ENCODE peak calls at places on chromosomes 11 and 22, in eight cellular contexts. S, Q, J, L, T, V, G and N are unnamed samples.

GRCh38 chr11:34204396-34205279 is 99.2 kb downstream of the NAT10 start:
- DNase-seq in S (no peak), Q (peak), J (no peak), L (no peak), T (no peak), V (no peak), G (no peak), N (no peak)

GRCh38 chr22:30424471-30425326 is 869 bp upstream of the MTFP1 start:
- DNase-seq in S (no peak), Q (peak), J (no peak), L (no peak), T (peak), V (no peak), G (peak), N (no peak)

GRCh38 chr11:66326261-66327111 is 9.6 kb upstream of the CD248 start:
- DNase-seq in S (peak), Q (no peak), J (no peak), L (no peak), T (peak), V (no peak), G (peak), N (no peak)

GRCh38 chr22:36053242-36054147 is 24.9 kb upstream of the RBFOX2 start:
- DNase-seq in S (no peak), Q (no peak), J (no peak), L (no peak), T (no peak), V (no peak), G (no peak), N (no peak)

GRCh38 chr22:42785706-42786499 is 65.2 kb upstream of the A4GALT start:
- DNase-seq in S (no peak), Q (no peak), J (no peak), L (no peak), T (no peak), V (no peak), G (no peak), N (no peak)

GRCh38 chr11:63595296-63595695 is 18.9 kb downstream of the PLAAT3 start:
- DNase-seq in S (no peak), Q (peak), J (no peak), L (no peak), T (no peak), V (no peak), G (peak), N (no peak)

GRCh38 chr22:36211237-36211881 is 9.8 kb upstream of the APOL4 start:
- DNase-seq in S (no peak), Q (peak), J (no peak), L (no peak), T (no peak), V (peak), G (peak), N (no peak)

GRCh38 chr11:6319879-6320410 is 356 bp downstream of the CAVIN3 start:
- DNase-seq in S (peak), Q (peak), J (peak), L (peak), T (peak), V (no peak), G (peak), N (peak)

GRCh38 chr11:47254381-47254780 is 3.4 kb upstream of the NR1H3 start:
- DNase-seq in S (peak), Q (no peak), J (no peak), L (no peak), T (no peak), V (no peak), G (peak), N (no peak)

GRCh38 chr22:45647532-45648225 is 24.0 kb upstream of the ATXN10 start:
- DNase-seq in S (no peak), Q (no peak), J (no peak), L (no peak), T (no peak), V (no peak), G (no peak), N (no peak)

GRCh38 chr11:11501546-11502274 is 120.1 kb downstream of the GALNT18 start:
- DNase-seq in S (no peak), Q (no peak), J (no peak), L (no peak), T (no peak), V (no peak), G (no peak), N (no peak)

GRCh38 chr22:45683248-45683647 is 11.6 kb downstream of the ATXN10 start:
- DNase-seq in S (no peak), Q (no peak), J (no peak), L (no peak), T (no peak), V (no peak), G (no peak), N (no peak)

GRCh38 chr11:11966826-11967668 is 41.4 kb downstream of the DKK3 start:
- DNase-seq in S (peak), Q (no peak), J (peak), L (no peak), T (peak), V (peak), G (peak), N (peak)

GRCh38 chr22:49079027-49079725 is 748.5 kb downstream of the BRD1 start:
- DNase-seq in S (no peak), Q (no peak), J (no peak), L (no peak), T (no peak), V (no peak), G (no peak), N (no peak)

GRCh38 chr11:68658661-68659060 is 25.7 kb upstream of the GAL start:
- DNase-seq in S (peak), Q (peak), J (no peak), L (peak), T (no peak), V (no peak), G (peak), N (no peak)

GRCh38 chr11:46693597-46694012 is 6.8 kb downstream of the ARHGAP1 start:
- DNase-seq in S (no peak), Q (peak), J (no peak), L (no peak), T (no peak), V (no peak), G (peak), N (no peak)

GRCh38 chr11:19290356-19290755 is 49.6 kb upstream of the E2F8 start:
- DNase-seq in S (no peak), Q (no peak), J (no peak), L (no peak), T (no peak), V (no peak), G (peak), N (no peak)

GRCh38 chr22:43944670-43945430 is 10.4 kb upstream of the SAMM50 start:
- DNase-seq in S (no peak), Q (no peak), J (no peak), L (no peak), T (no peak), V (no peak), G (no peak), N (no peak)

GRCh38 chr22:40728731-40729189 is 49.5 kb downstream of the MCHR1 start:
- DNase-seq in S (no peak), Q (peak), J (no peak), L (no peak), T (peak), V (no peak), G (no peak), N (peak)

GRCh38 chr11:120612363-120613263 is 101.1 kb downstream of the GRIK4 start:
- DNase-seq in S (no peak), Q (peak), J (no peak), L (no peak), T (no peak), V (no peak), G (peak), N (no peak)

GRCh38 chr11:61062181-61062955 is 39.9 kb upstream of the CD5 start:
- DNase-seq in S (no peak), Q (no peak), J (no peak), L (no peak), T (peak), V (no peak), G (no peak), N (no peak)

GRCh38 chr22:19987394-19988306 is 29.0 kb downstream of the ARVCF start:
- DNase-seq in S (peak), Q (no peak), J (no peak), L (no peak), T (no peak), V (no peak), G (no peak), N (no peak)

GRCh38 chr11:121459413-121460041 is 6.8 kb upstream of the SORL1-AS1 start:
- DNase-seq in S (no peak), Q (no peak), J (no peak), L (no peak), T (peak), V (no peak), G (no peak), N (no peak)

GRCh38 chr22:49889071-49889470 is 29.2 kb downstream of the ALG12 start:
- DNase-seq in S (no peak), Q (no peak), J (no peak), L (no peak), T (no peak), V (no peak), G (no peak), N (no peak)